ENCODE peak calls at places on chromosomes 6 and 20, in seven cellular contexts. One of them, this sample, is unnamed.
A peak's percentile ranks its signal among the peaks of the same experiment; 100 is the strongest.

GRCh38 chr6:241331-241865 is 50.9 kb upstream of the DUSP22 start:
- DNase-seq in spleen: no peak
- DNase-seq in right atrium auricular region: no peak
- DNase-seq in CD8-positive, alpha-beta T cell: no peak
- DNase-seq in CD4-positive, alpha-beta T cell: no peak
- DNase-seq in ascending aorta: no peak
- DNase-seq in AG04450: no peak
- DNase-seq in this sample: no peak

GRCh38 chr20:4029505-4030467 is 14.4 kb upstream of the RNF24 start:
- DNase-seq in spleen: no peak
- DNase-seq in right atrium auricular region: no peak
- DNase-seq in CD8-positive, alpha-beta T cell: no peak
- DNase-seq in CD4-positive, alpha-beta T cell: no peak
- DNase-seq in ascending aorta: no peak
- DNase-seq in AG04450: no peak
- DNase-seq in this sample: no peak

GRCh38 chr20:37389844-37390275 is 43.9 kb downstream of the SRC start:
- DNase-seq in spleen: peak; percentile 35
- DNase-seq in right atrium auricular region: no peak
- DNase-seq in CD8-positive, alpha-beta T cell: no peak
- DNase-seq in CD4-positive, alpha-beta T cell: no peak
- DNase-seq in ascending aorta: peak; percentile 54
- DNase-seq in AG04450: no peak
- DNase-seq in this sample: no peak

GRCh38 chr6:6995328-6995727 is 112.4 kb upstream of the RREB1 start:
- DNase-seq in spleen: no peak
- DNase-seq in right atrium auricular region: no peak
- DNase-seq in CD8-positive, alpha-beta T cell: no peak
- DNase-seq in CD4-positive, alpha-beta T cell: no peak
- DNase-seq in ascending aorta: no peak
- DNase-seq in AG04450: no peak
- DNase-seq in this sample: no peak

GRCh38 chr20:20680991-20681508 is 31.4 kb downstream of the RALGAPA2 start:
- DNase-seq in spleen: no peak
- DNase-seq in right atrium auricular region: no peak
- DNase-seq in CD8-positive, alpha-beta T cell: no peak
- DNase-seq in CD4-positive, alpha-beta T cell: no peak
- DNase-seq in ascending aorta: no peak
- DNase-seq in AG04450: no peak
- DNase-seq in this sample: no peak

GRCh38 chr20:1505361-1505760 is 14.1 kb upstream of the SIRPB2 start:
- DNase-seq in spleen: no peak
- DNase-seq in right atrium auricular region: no peak
- DNase-seq in CD8-positive, alpha-beta T cell: no peak
- DNase-seq in CD4-positive, alpha-beta T cell: no peak
- DNase-seq in ascending aorta: no peak
- DNase-seq in AG04450: no peak
- DNase-seq in this sample: no peak

GRCh38 chr6:109290143-109290931 is 91.9 kb downstream of the CD164 start:
- DNase-seq in spleen: no peak
- DNase-seq in right atrium auricular region: no peak
- DNase-seq in CD8-positive, alpha-beta T cell: no peak
- DNase-seq in CD4-positive, alpha-beta T cell: no peak
- DNase-seq in ascending aorta: no peak
- DNase-seq in AG04450: no peak
- DNase-seq in this sample: no peak

GRCh38 chr6:15308445-15309213 is 62.8 kb downstream of the JARID2 start:
- DNase-seq in spleen: no peak
- DNase-seq in right atrium auricular region: no peak
- DNase-seq in CD8-positive, alpha-beta T cell: no peak
- DNase-seq in CD4-positive, alpha-beta T cell: no peak
- DNase-seq in ascending aorta: no peak
- DNase-seq in AG04450: no peak
- DNase-seq in this sample: no peak

GRCh38 chr6:41161380-41161779 is 1.5 kb downstream of the TREM2 start:
- DNase-seq in spleen: no peak
- DNase-seq in right atrium auricular region: no peak
- DNase-seq in CD8-positive, alpha-beta T cell: no peak
- DNase-seq in CD4-positive, alpha-beta T cell: no peak
- DNase-seq in ascending aorta: no peak
- DNase-seq in AG04450: no peak
- DNase-seq in this sample: no peak

GRCh38 chr6:39558791-39559190 is 166.4 kb downstream of the KIF6 start:
- DNase-seq in spleen: no peak
- DNase-seq in right atrium auricular region: no peak
- DNase-seq in CD8-positive, alpha-beta T cell: no peak
- DNase-seq in CD4-positive, alpha-beta T cell: no peak
- DNase-seq in ascending aorta: no peak
- DNase-seq in AG04450: no peak
- DNase-seq in this sample: no peak

GRCh38 chr20:6008254-6008653 is 45.6 kb downstream of the LRRN4 start:
- DNase-seq in spleen: no peak
- DNase-seq in right atrium auricular region: peak; percentile 90
- DNase-seq in CD8-positive, alpha-beta T cell: no peak
- DNase-seq in CD4-positive, alpha-beta T cell: no peak
- DNase-seq in ascending aorta: peak; percentile 83
- DNase-seq in AG04450: peak; percentile 76
- DNase-seq in this sample: peak; percentile 29

GRCh38 chr20:22408521-22409402 is 175.6 kb downstream of the FOXA2 start:
- DNase-seq in spleen: no peak
- DNase-seq in right atrium auricular region: no peak
- DNase-seq in CD8-positive, alpha-beta T cell: no peak
- DNase-seq in CD4-positive, alpha-beta T cell: no peak
- DNase-seq in ascending aorta: no peak
- DNase-seq in AG04450: no peak
- DNase-seq in this sample: no peak

GRCh38 chr6:20338160-20338559 is 63.5 kb upstream of the E2F3 start:
- DNase-seq in spleen: no peak
- DNase-seq in right atrium auricular region: no peak
- DNase-seq in CD8-positive, alpha-beta T cell: no peak
- DNase-seq in CD4-positive, alpha-beta T cell: no peak
- DNase-seq in ascending aorta: no peak
- DNase-seq in AG04450: no peak
- DNase-seq in this sample: no peak

GRCh38 chr6:96522469-96523009 is 933 bp downstream of the UFL1 start:
- DNase-seq in spleen: no peak
- DNase-seq in right atrium auricular region: no peak
- DNase-seq in CD8-positive, alpha-beta T cell: no peak
- DNase-seq in CD4-positive, alpha-beta T cell: peak; percentile 5
- DNase-seq in ascending aorta: no peak
- DNase-seq in AG04450: no peak
- DNase-seq in this sample: no peak

GRCh38 chr6:53410508-53411258 is 61.9 kb upstream of the ELOVL5 start:
- DNase-seq in spleen: peak; percentile 87
- DNase-seq in right atrium auricular region: no peak
- DNase-seq in CD8-positive, alpha-beta T cell: peak; percentile 22
- DNase-seq in CD4-positive, alpha-beta T cell: peak; percentile 40
- DNase-seq in ascending aorta: no peak
- DNase-seq in AG04450: no peak
- DNase-seq in this sample: peak; percentile 22

GRCh38 chr6:68343901-68344300 is 291.2 kb upstream of the ADGRB3 start:
- DNase-seq in spleen: no peak
- DNase-seq in right atrium auricular region: no peak
- DNase-seq in CD8-positive, alpha-beta T cell: no peak
- DNase-seq in CD4-positive, alpha-beta T cell: no peak
- DNase-seq in ascending aorta: no peak
- DNase-seq in AG04450: no peak
- DNase-seq in this sample: no peak

GRCh38 chr20:6731951-6732580 is 35.4 kb upstream of the BMP2 start:
- DNase-seq in spleen: no peak
- DNase-seq in right atrium auricular region: peak; percentile 75
- DNase-seq in CD8-positive, alpha-beta T cell: no peak
- DNase-seq in CD4-positive, alpha-beta T cell: no peak
- DNase-seq in ascending aorta: no peak
- DNase-seq in AG04450: no peak
- DNase-seq in this sample: no peak

GRCh38 chr20:33686984-33687366 is 790 bp upstream of the E2F1 start:
- DNase-seq in spleen: no peak
- DNase-seq in right atrium auricular region: no peak
- DNase-seq in CD8-positive, alpha-beta T cell: no peak
- DNase-seq in CD4-positive, alpha-beta T cell: no peak
- DNase-seq in ascending aorta: no peak
- DNase-seq in AG04450: no peak
- DNase-seq in this sample: no peak

GRCh38 chr20:33687370-33687915 is 1.3 kb upstream of the E2F1 start:
- DNase-seq in spleen: no peak
- DNase-seq in right atrium auricular region: no peak
- DNase-seq in CD8-positive, alpha-beta T cell: no peak
- DNase-seq in CD4-positive, alpha-beta T cell: no peak
- DNase-seq in ascending aorta: no peak
- DNase-seq in AG04450: no peak
- DNase-seq in this sample: no peak

GRCh38 chr20:33684533-33685327 is 1.5 kb downstream of the E2F1 start:
- DNase-seq in spleen: no peak
- DNase-seq in right atrium auricular region: no peak
- DNase-seq in CD8-positive, alpha-beta T cell: no peak
- DNase-seq in CD4-positive, alpha-beta T cell: no peak
- DNase-seq in ascending aorta: no peak
- DNase-seq in AG04450: no peak
- DNase-seq in this sample: no peak

GRCh38 chr20:33685328-33686007 is 717 bp downstream of the E2F1 start:
- DNase-seq in spleen: peak; percentile 87
- DNase-seq in right atrium auricular region: no peak
- DNase-seq in CD8-positive, alpha-beta T cell: no peak
- DNase-seq in CD4-positive, alpha-beta T cell: no peak
- DNase-seq in ascending aorta: no peak
- DNase-seq in AG04450: no peak
- DNase-seq in this sample: peak; percentile 77

GRCh38 chr20:33686008-33686983 is at the start of gene E2F1:
- DNase-seq in spleen: peak; percentile 98
- DNase-seq in right atrium auricular region: peak; percentile 96
- DNase-seq in CD8-positive, alpha-beta T cell: peak; percentile 87
- DNase-seq in CD4-positive, alpha-beta T cell: peak; percentile 81
- DNase-seq in ascending aorta: peak; percentile 97
- DNase-seq in AG04450: peak; percentile 55
- DNase-seq in this sample: peak; percentile 97
- TF ChIP-seq CTCF in spleen: peak; percentile 76
- TF ChIP-seq CTCF in right atrium auricular region: peak; percentile 69
- TF ChIP-seq CTCF in CD8-positive, alpha-beta T cell: no peak
- TF ChIP-seq CTCF in CD4-positive, alpha-beta T cell: peak; percentile 23
- TF ChIP-seq CTCF in ascending aorta: peak; percentile 25
- TF ChIP-seq CTCF in AG04450: peak; percentile 31
- TF ChIP-seq CTCF in this sample: peak; percentile 32

GRCh38 chr20:32355417-32355841 is 2.7 kb upstream of the ASXL1 start:
- DNase-seq in spleen: no peak
- DNase-seq in right atrium auricular region: no peak
- DNase-seq in CD8-positive, alpha-beta T cell: no peak
- DNase-seq in CD4-positive, alpha-beta T cell: no peak
- DNase-seq in ascending aorta: no peak
- DNase-seq in AG04450: no peak
- DNase-seq in this sample: no peak
- H3K27ac ChIP-seq in spleen: peak overlapping the region; percentile 36
- H3K27ac ChIP-seq in right atrium auricular region: peak overlapping the region; percentile 98
- H3K27ac ChIP-seq in CD8-positive, alpha-beta T cell: no peak overlapping the region
- H3K27ac ChIP-seq in CD4-positive, alpha-beta T cell: no peak overlapping the region
- H3K27ac ChIP-seq in ascending aorta: peak overlapping the region; percentile 1
- H3K27ac ChIP-seq in AG04450: peak overlapping the region; percentile 66
- H3K27ac ChIP-seq in this sample: no peak overlapping the region

GRCh38 chr6:9825526-9825925 is 589.3 kb downstream of the TFAP2A start:
- DNase-seq in spleen: no peak
- DNase-seq in right atrium auricular region: no peak
- DNase-seq in CD8-positive, alpha-beta T cell: no peak
- DNase-seq in CD4-positive, alpha-beta T cell: no peak
- DNase-seq in ascending aorta: no peak
- DNase-seq in AG04450: no peak
- DNase-seq in this sample: no peak
- TF ChIP-seq CTCF in spleen: no peak
- TF ChIP-seq CTCF in right atrium auricular region: no peak
- TF ChIP-seq CTCF in CD8-positive, alpha-beta T cell: no peak
- TF ChIP-seq CTCF in CD4-positive, alpha-beta T cell: no peak
- TF ChIP-seq CTCF in ascending aorta: no peak
- TF ChIP-seq CTCF in AG04450: no peak
- TF ChIP-seq CTCF in this sample: no peak

DNA sequence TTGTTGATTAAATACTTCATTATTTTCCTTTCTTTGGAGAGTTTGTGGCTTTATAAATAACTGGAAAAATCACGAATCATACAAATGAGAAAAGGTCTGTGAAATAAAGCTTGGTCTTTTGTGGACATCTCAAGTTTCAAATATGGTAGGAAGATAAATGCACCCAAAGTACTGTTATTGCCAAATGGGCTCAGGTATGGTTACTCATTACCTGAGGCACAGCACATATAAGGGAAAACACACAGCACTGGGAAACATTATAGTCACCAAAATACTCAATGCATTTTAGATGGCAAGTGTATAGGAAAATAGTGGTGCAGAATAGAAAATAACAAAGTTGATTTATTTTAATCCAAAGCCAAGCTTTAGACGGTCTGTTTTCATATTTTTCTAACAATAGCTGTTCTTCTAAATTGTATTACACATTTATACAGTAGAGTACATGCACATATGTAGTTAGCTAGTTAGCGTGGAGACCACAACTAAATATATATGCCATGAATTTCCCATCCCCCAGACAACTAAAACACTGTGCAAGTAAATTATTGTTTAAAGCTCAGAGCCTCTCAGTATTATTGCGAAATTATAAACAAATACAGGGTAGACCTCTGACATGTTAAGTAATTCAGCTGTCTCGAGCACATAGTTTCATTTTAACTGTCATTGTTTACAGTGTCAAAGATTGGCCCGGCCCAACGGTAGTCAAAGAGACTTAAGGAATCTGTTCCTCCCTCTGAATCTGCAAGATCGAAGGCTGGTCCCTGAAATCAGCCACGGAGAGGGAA is 335.9 kb downstream of the SYNE1 start:
- DNase-seq in spleen: no peak
- DNase-seq in right atrium auricular region: no peak
- DNase-seq in CD8-positive, alpha-beta T cell: no peak
- DNase-seq in CD4-positive, alpha-beta T cell: no peak
- DNase-seq in ascending aorta: no peak
- DNase-seq in AG04450: peak; percentile 33
- DNase-seq in this sample: no peak
- H3K27ac ChIP-seq in spleen: peak overlapping the region; percentile 90
- H3K27ac ChIP-seq in right atrium auricular region: peak overlapping the region; percentile 76
- H3K27ac ChIP-seq in CD8-positive, alpha-beta T cell: peak overlapping the region; percentile 82
- H3K27ac ChIP-seq in CD4-positive, alpha-beta T cell: peak overlapping the region; percentile 79
- H3K27ac ChIP-seq in ascending aorta: peak overlapping the region; percentile 68
- H3K27ac ChIP-seq in AG04450: peak overlapping the region; percentile 87
- H3K27ac ChIP-seq in this sample: peak overlapping the region; percentile 78

DNA sequence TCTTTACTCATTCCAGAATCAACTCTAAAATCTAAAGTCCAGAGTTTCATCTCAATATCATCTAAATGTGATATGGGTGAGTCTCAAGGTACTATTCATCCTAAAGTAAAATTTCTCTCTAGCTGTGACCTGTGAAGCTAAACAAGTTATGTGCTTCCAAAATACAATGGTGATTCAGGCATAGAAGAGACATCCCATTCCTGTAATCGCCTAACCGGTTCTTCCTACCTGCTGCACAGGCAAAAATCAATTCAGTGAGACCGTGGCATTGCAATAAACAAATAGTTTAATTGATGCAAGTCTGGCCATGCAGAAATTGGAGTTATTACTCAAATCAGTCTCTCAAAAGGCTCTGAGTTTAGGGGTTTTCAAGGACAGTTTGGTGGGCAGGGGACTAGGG is 232.8 kb downstream of the UBE3D start:
- DNase-seq in spleen: no peak
- DNase-seq in right atrium auricular region: no peak
- DNase-seq in CD8-positive, alpha-beta T cell: no peak
- DNase-seq in CD4-positive, alpha-beta T cell: no peak
- DNase-seq in ascending aorta: no peak
- DNase-seq in AG04450: no peak
- DNase-seq in this sample: no peak
- TF ChIP-seq CTCF in spleen: no peak
- TF ChIP-seq CTCF in right atrium auricular region: no peak
- TF ChIP-seq CTCF in CD8-positive, alpha-beta T cell: no peak
- TF ChIP-seq CTCF in CD4-positive, alpha-beta T cell: no peak
- TF ChIP-seq CTCF in ascending aorta: no peak
- TF ChIP-seq CTCF in AG04450: no peak
- TF ChIP-seq CTCF in this sample: no peak